ENCODE peak calls at places on chromosomes 4 and X, in seven cellular contexts. One of them, this sample, is unnamed.

GRCh38 chrX:131747173-131747572 is 203.3 kb downstream of the OR13H1 start:
- DNase-seq in tibial artery: no peak
- DNase-seq in mucosa of descending colon: no peak
- DNase-seq in right lobe of liver: peak; percentile 58
- DNase-seq in brain microvascular endothelial cell: peak; percentile 70
- DNase-seq in tibial nerve: no peak
- DNase-seq in colonic mucosa: peak; percentile 85
- DNase-seq in this sample: no peak

GRCh38 chr4:169225058-169225751 is 45.6 kb downstream of the SH3RF1 start:
- DNase-seq in tibial artery: no peak
- DNase-seq in mucosa of descending colon: no peak
- DNase-seq in right lobe of liver: no peak
- DNase-seq in brain microvascular endothelial cell: peak; percentile 79
- DNase-seq in tibial nerve: no peak
- DNase-seq in colonic mucosa: no peak
- DNase-seq in this sample: peak; percentile 93

GRCh38 chr4:54050214-54050904 is 14.0 kb downstream of the CHIC2 start:
- DNase-seq in tibial artery: no peak
- DNase-seq in mucosa of descending colon: no peak
- DNase-seq in right lobe of liver: no peak
- DNase-seq in brain microvascular endothelial cell: no peak
- DNase-seq in tibial nerve: no peak
- DNase-seq in colonic mucosa: no peak
- DNase-seq in this sample: no peak

GRCh38 chr4:138062929-138063328 is 179.2 kb downstream of the SLC7A11 start:
- DNase-seq in tibial artery: no peak
- DNase-seq in mucosa of descending colon: no peak
- DNase-seq in right lobe of liver: no peak
- DNase-seq in brain microvascular endothelial cell: peak; percentile 53
- DNase-seq in tibial nerve: no peak
- DNase-seq in colonic mucosa: no peak
- DNase-seq in this sample: peak; percentile 74

GRCh38 chrX:1561164-1561563 is 24.2 kb upstream of the P2RY8 start:
- DNase-seq in tibial artery: no peak
- DNase-seq in mucosa of descending colon: no peak
- DNase-seq in right lobe of liver: no peak
- DNase-seq in brain microvascular endothelial cell: no peak
- DNase-seq in tibial nerve: no peak
- DNase-seq in colonic mucosa: no peak
- DNase-seq in this sample: no peak

GRCh38 chrX:73922856-73923429 is 359.9 kb downstream of the CHIC1 start:
- DNase-seq in tibial artery: no peak
- DNase-seq in mucosa of descending colon: no peak
- DNase-seq in right lobe of liver: no peak
- DNase-seq in brain microvascular endothelial cell: no peak
- DNase-seq in tibial nerve: no peak
- DNase-seq in colonic mucosa: no peak
- DNase-seq in this sample: peak; percentile 55

GRCh38 chr4:35820026-35820425 is 424.3 kb downstream of the ARAP2 start:
- DNase-seq in tibial artery: no peak
- DNase-seq in mucosa of descending colon: no peak
- DNase-seq in right lobe of liver: no peak
- DNase-seq in brain microvascular endothelial cell: no peak
- DNase-seq in tibial nerve: no peak
- DNase-seq in colonic mucosa: no peak
- DNase-seq in this sample: no peak

GRCh38 chr4:68250151-68250930 is 4.8 kb upstream of the TMPRSS11B start:
- DNase-seq in tibial artery: no peak
- DNase-seq in mucosa of descending colon: no peak
- DNase-seq in right lobe of liver: no peak
- DNase-seq in brain microvascular endothelial cell: no peak
- DNase-seq in tibial nerve: no peak
- DNase-seq in colonic mucosa: no peak
- DNase-seq in this sample: no peak

GRCh38 chr4:17033256-17034245 is 135.1 kb upstream of the LDB2 start:
- DNase-seq in tibial artery: no peak
- DNase-seq in mucosa of descending colon: no peak
- DNase-seq in right lobe of liver: no peak
- DNase-seq in brain microvascular endothelial cell: no peak
- DNase-seq in tibial nerve: no peak
- DNase-seq in colonic mucosa: no peak
- DNase-seq in this sample: peak; percentile 48

DNA sequence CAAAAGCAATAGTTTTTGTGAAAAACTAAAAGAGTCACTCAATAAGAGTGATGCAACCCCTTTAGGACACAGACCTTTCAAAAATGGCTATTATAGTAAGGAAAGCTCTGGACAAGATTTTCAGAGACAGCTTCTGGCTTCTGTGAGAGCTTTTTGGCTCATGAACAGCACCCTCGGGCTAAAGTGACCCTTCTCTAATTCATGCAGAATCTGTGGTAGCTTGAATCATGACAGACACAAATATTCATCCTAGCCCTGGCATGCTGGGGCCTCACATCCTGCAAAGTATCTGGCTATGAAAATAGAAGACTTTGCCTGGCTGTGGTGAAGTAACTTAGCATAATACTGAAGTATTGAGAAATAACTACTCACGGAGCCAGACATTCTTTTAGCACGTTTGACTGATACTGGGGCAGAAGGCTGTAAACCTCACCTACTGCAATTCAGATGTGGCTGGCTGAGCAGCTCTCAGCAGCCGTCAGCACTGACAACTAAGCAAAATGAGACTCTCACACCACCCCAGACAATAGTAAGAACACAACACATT is 327.3 kb downstream of the MAPK10 start:
- DNase-seq in tibial artery: no peak
- DNase-seq in mucosa of descending colon: no peak
- DNase-seq in right lobe of liver: no peak
- DNase-seq in brain microvascular endothelial cell: peak; percentile 79
- DNase-seq in tibial nerve: no peak
- DNase-seq in colonic mucosa: no peak
- DNase-seq in this sample: peak; percentile 85
- H3K4me3 ChIP-seq in tibial artery: peak overlapping the region; percentile 9
- H3K4me3 ChIP-seq in mucosa of descending colon: no peak overlapping the region
- H3K4me3 ChIP-seq in right lobe of liver: no peak overlapping the region
- H3K4me3 ChIP-seq in brain microvascular endothelial cell: no peak overlapping the region
- H3K4me3 ChIP-seq in tibial nerve: no peak overlapping the region
- H3K4me3 ChIP-seq in colonic mucosa: no peak overlapping the region
- H3K4me3 ChIP-seq in this sample: no peak overlapping the region

DNA sequence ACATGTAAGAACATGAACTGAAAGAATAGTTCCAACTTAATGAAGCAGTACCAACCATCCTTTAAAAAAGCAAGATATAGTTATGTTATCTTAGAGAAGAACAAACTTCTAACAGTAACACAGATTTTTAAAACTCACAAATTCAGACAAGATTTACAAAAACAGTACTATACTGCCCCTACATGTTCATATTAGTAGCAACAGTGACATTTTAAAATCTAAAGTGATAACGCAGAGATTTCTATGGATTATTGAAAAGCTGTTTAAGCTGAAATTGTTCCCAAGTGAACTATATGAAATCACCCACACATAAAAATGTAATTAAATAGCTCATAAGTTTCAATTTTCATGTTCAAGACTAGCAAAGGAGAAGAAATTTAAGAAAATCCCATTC is 166.0 kb downstream of the FBXW7 start:
- DNase-seq in tibial artery: no peak
- DNase-seq in mucosa of descending colon: no peak
- DNase-seq in right lobe of liver: no peak
- DNase-seq in brain microvascular endothelial cell: no peak
- DNase-seq in tibial nerve: no peak
- DNase-seq in colonic mucosa: no peak
- DNase-seq in this sample: no peak
- TF ChIP-seq CTCF in tibial artery: peak; percentile 34
- TF ChIP-seq CTCF in mucosa of descending colon: no peak
- TF ChIP-seq CTCF in right lobe of liver: no peak
- TF ChIP-seq CTCF in brain microvascular endothelial cell: peak; percentile 16
- TF ChIP-seq CTCF in tibial nerve: peak; percentile 37
- TF ChIP-seq CTCF in colonic mucosa: no peak
- TF ChIP-seq CTCF in this sample: peak; percentile 21

GRCh38 chrX:36983831-36984230 is 24.3 kb upstream of the FAM47C start:
- DNase-seq in tibial artery: no peak
- DNase-seq in mucosa of descending colon: no peak
- DNase-seq in right lobe of liver: no peak
- DNase-seq in brain microvascular endothelial cell: no peak
- DNase-seq in tibial nerve: no peak
- DNase-seq in colonic mucosa: no peak
- DNase-seq in this sample: no peak

DNA sequence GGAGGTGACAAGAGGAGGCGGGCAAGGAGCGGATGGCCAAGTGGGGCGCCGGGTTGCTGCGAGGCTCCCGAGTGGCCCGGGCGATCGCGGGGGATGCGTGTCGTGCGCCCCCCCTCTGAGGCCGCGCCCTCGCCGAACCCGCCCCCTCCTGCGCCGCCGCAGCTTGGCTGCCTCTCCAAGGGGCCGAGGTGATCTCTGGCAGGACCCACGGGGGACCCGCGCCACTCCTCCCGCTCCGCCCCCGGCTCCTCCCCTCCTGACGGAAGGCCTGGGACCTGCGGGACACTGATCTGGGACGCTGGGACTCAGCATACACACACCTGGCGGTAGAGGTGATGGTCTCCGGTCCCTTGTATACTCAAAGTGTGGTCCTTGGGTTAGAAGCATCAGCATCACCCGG is 21.9 kb upstream of the FAM47C start:
- DNase-seq in tibial artery: no peak
- DNase-seq in mucosa of descending colon: no peak
- DNase-seq in right lobe of liver: no peak
- DNase-seq in brain microvascular endothelial cell: no peak
- DNase-seq in tibial nerve: no peak
- DNase-seq in colonic mucosa: no peak
- DNase-seq in this sample: no peak
- H3K4me3 ChIP-seq in tibial artery: peak overlapping the region; percentile 28
- H3K4me3 ChIP-seq in mucosa of descending colon: no peak overlapping the region
- H3K4me3 ChIP-seq in right lobe of liver: no peak overlapping the region
- H3K4me3 ChIP-seq in brain microvascular endothelial cell: peak overlapping the region; percentile 15
- H3K4me3 ChIP-seq in tibial nerve: no peak overlapping the region
- H3K4me3 ChIP-seq in colonic mucosa: no peak overlapping the region
- H3K4me3 ChIP-seq in this sample: no peak overlapping the region

GRCh38 chr4:73250642-73251041 is 8.0 kb downstream of the ANKRD17 start:
- DNase-seq in tibial artery: no peak
- DNase-seq in mucosa of descending colon: no peak
- DNase-seq in right lobe of liver: no peak
- DNase-seq in brain microvascular endothelial cell: no peak
- DNase-seq in tibial nerve: no peak
- DNase-seq in colonic mucosa: no peak
- DNase-seq in this sample: no peak

GRCh38 chr4:73251384-73251783 is 7.2 kb downstream of the ANKRD17 start:
- DNase-seq in tibial artery: no peak
- DNase-seq in mucosa of descending colon: no peak
- DNase-seq in right lobe of liver: no peak
- DNase-seq in brain microvascular endothelial cell: no peak
- DNase-seq in tibial nerve: no peak
- DNase-seq in colonic mucosa: no peak
- DNase-seq in this sample: no peak

GRCh38 chr4:73245955-73246354 is 12.6 kb downstream of the ANKRD17 start:
- DNase-seq in tibial artery: no peak
- DNase-seq in mucosa of descending colon: no peak
- DNase-seq in right lobe of liver: no peak
- DNase-seq in brain microvascular endothelial cell: no peak
- DNase-seq in tibial nerve: no peak
- DNase-seq in colonic mucosa: no peak
- DNase-seq in this sample: no peak

GRCh38 chr4:73248416-73248815 is 10.2 kb downstream of the ANKRD17 start:
- DNase-seq in tibial artery: no peak
- DNase-seq in mucosa of descending colon: no peak
- DNase-seq in right lobe of liver: no peak
- DNase-seq in brain microvascular endothelial cell: no peak
- DNase-seq in tibial nerve: no peak
- DNase-seq in colonic mucosa: no peak
- DNase-seq in this sample: no peak

GRCh38 chr4:73248821-73249220 is 9.8 kb downstream of the ANKRD17 start:
- DNase-seq in tibial artery: no peak
- DNase-seq in mucosa of descending colon: no peak
- DNase-seq in right lobe of liver: no peak
- DNase-seq in brain microvascular endothelial cell: no peak
- DNase-seq in tibial nerve: no peak
- DNase-seq in colonic mucosa: no peak
- DNase-seq in this sample: no peak
- TF ChIP-seq CTCF in tibial artery: no peak
- TF ChIP-seq CTCF in mucosa of descending colon: no peak
- TF ChIP-seq CTCF in right lobe of liver: no peak
- TF ChIP-seq CTCF in brain microvascular endothelial cell: no peak
- TF ChIP-seq CTCF in tibial nerve: no peak
- TF ChIP-seq CTCF in colonic mucosa: no peak
- TF ChIP-seq CTCF in this sample: no peak

DNA sequence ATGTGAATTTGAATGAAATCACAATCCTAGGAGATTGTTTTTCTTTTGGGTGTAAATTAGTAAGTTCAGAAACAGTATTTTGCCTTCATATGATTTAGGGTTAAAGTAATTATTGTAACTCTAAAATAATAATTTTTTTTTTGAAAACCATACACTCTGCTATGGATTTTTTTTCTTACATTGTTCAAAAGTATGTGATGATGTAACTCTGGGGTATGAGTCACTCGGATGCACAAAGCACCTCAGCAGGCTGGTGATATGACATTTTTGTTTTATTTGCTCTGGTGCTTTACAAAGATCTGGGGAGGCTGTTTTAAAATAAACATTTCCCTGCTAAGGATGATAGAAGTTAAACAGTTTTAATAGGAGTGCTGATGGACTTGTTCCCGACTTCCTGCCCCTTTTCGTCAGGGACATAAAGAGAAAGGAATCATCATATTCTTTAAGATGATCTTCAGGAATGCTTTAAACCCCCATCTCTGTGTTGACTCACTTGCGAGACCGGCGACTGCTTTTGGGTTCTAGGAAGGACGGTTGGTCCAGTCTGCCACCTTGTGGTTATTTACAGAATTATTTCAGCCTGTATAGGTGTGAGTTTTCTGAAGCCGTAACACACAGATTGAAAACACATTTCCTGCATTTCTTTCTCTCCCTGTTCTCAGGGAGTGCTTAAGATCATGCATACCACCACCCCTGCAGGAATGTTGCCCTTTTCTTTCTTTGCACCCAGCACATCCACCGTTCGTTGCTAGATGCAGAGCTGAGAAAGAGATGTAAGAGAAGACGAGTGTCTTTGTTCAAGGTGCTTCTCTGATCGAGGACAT is 72.5 kb downstream of the RAPGEF2 start:
- DNase-seq in tibial artery: peak; percentile 68
- DNase-seq in mucosa of descending colon: no peak
- DNase-seq in right lobe of liver: peak; percentile 46
- DNase-seq in brain microvascular endothelial cell: peak; percentile 87
- DNase-seq in tibial nerve: no peak
- DNase-seq in colonic mucosa: peak; percentile 70
- DNase-seq in this sample: peak; percentile 94
- H3K4me3 ChIP-seq in tibial artery: no peak overlapping the region
- H3K4me3 ChIP-seq in mucosa of descending colon: no peak overlapping the region
- H3K4me3 ChIP-seq in right lobe of liver: no peak overlapping the region
- H3K4me3 ChIP-seq in brain microvascular endothelial cell: peak overlapping the region; percentile 39
- H3K4me3 ChIP-seq in tibial nerve: no peak overlapping the region
- H3K4me3 ChIP-seq in colonic mucosa: no peak overlapping the region
- H3K4me3 ChIP-seq in this sample: peak overlapping the region; percentile 19

DNA sequence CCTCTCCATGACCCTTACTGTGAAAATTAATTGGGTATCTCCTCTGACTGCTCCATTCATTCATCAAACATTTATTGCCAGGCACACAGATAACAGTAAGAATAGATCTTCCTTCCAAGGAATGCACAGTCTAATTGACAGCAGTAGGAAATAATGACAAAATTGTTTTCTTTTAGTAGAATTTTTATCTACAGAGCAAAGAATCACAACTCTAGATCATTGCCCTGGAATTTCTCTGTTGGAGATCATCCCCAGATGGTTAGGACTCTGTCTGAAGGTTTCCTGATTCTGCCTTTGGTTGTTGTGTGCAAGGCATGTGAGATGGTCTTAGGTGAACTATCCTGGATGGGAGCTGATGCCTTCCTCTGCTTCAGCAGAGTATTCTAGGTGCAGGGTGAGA is 395.1 kb upstream of the FAT1 start:
- DNase-seq in tibial artery: no peak
- DNase-seq in mucosa of descending colon: no peak
- DNase-seq in right lobe of liver: no peak
- DNase-seq in brain microvascular endothelial cell: peak; percentile 14
- DNase-seq in tibial nerve: no peak
- DNase-seq in colonic mucosa: no peak
- DNase-seq in this sample: no peak
- TF ChIP-seq CTCF in tibial artery: no peak
- TF ChIP-seq CTCF in mucosa of descending colon: no peak
- TF ChIP-seq CTCF in right lobe of liver: no peak
- TF ChIP-seq CTCF in brain microvascular endothelial cell: no peak
- TF ChIP-seq CTCF in tibial nerve: no peak
- TF ChIP-seq CTCF in colonic mucosa: no peak
- TF ChIP-seq CTCF in this sample: no peak

This sample was measured in foreskin fibroblast.